ENCODE peak calls at places on chromosomes 11 and 22, in nine cellular contexts. One of them, this sample, is unnamed.

GRCh38 chr22:35542157-35542971 is 1.7 kb downstream of the RASD2 start:
- DNase-seq in NCI-H524: no peak
- DNase-seq in BE2C: no peak
- DNase-seq in SW480: no peak
- DNase-seq in keratinocyte: no peak
- DNase-seq in NCI-H1436 treated with DMSO at 0.1 percent for 48 hours: no peak
- DNase-seq in amniotic stem cell: no peak
- DNase-seq in brain pericyte: no peak
- DNase-seq in cerebellum: no peak
- DNase-seq in this sample: no peak

GRCh38 chr11:68052137-68052873 is 13.5 kb downstream of the TCIRG1 start:
- DNase-seq in NCI-H524: no peak
- DNase-seq in NCI-H1436 treated with DMSO at 0.1 percent for 48 hours: no peak
- DNase-seq in cerebellum: no peak
- DNase-seq in SW480: no peak
- DNase-seq in BE2C: peak; percentile 8
- DNase-seq in brain pericyte: no peak
- DNase-seq in amniotic stem cell: no peak
- DNase-seq in keratinocyte: no peak
- DNase-seq in this sample: no peak

GRCh38 chr22:39489094-39490068 is 12.7 kb upstream of the MIEF1 start:
- DNase-seq in BE2C: no peak
- DNase-seq in keratinocyte: no peak
- DNase-seq in amniotic stem cell: no peak
- DNase-seq in cerebellum: no peak
- DNase-seq in NCI-H524: no peak
- DNase-seq in SW480: no peak
- DNase-seq in brain pericyte: no peak
- DNase-seq in NCI-H1436 treated with DMSO at 0.1 percent for 48 hours: no peak
- DNase-seq in this sample: no peak

GRCh38 chr11:118957549-118957948 is 1.5 kb downstream of the UPK2 start:
- DNase-seq in cerebellum: no peak
- DNase-seq in brain pericyte: no peak
- DNase-seq in BE2C: no peak
- DNase-seq in keratinocyte: no peak
- DNase-seq in NCI-H524: no peak
- DNase-seq in amniotic stem cell: no peak
- DNase-seq in SW480: no peak
- DNase-seq in NCI-H1436 treated with DMSO at 0.1 percent for 48 hours: no peak
- DNase-seq in this sample: no peak

GRCh38 chr11:1345752-1346513 is 36.5 kb upstream of the TOLLIP start:
- DNase-seq in cerebellum: no peak
- DNase-seq in brain pericyte: no peak
- DNase-seq in amniotic stem cell: no peak
- DNase-seq in keratinocyte: no peak
- DNase-seq in NCI-H524: no peak
- DNase-seq in SW480: no peak
- DNase-seq in NCI-H1436 treated with DMSO at 0.1 percent for 48 hours: no peak
- DNase-seq in BE2C: no peak
- DNase-seq in this sample: no peak

GRCh38 chr22:32776800-32777199 is 24.7 kb upstream of the TIMP3 start:
- DNase-seq in keratinocyte: no peak
- DNase-seq in BE2C: no peak
- DNase-seq in cerebellum: no peak
- DNase-seq in NCI-H524: no peak
- DNase-seq in NCI-H1436 treated with DMSO at 0.1 percent for 48 hours: no peak
- DNase-seq in SW480: no peak
- DNase-seq in brain pericyte: no peak
- DNase-seq in amniotic stem cell: no peak
- DNase-seq in this sample: no peak

GRCh38 chr11:6258571-6258998 is 1.1 kb upstream of the CCKBR start:
- DNase-seq in brain pericyte: no peak
- DNase-seq in amniotic stem cell: no peak
- DNase-seq in NCI-H524: peak; percentile 36
- DNase-seq in cerebellum: peak; percentile 51
- DNase-seq in BE2C: no peak
- DNase-seq in keratinocyte: no peak
- DNase-seq in NCI-H1436 treated with DMSO at 0.1 percent for 48 hours: no peak
- DNase-seq in SW480: no peak
- DNase-seq in this sample: no peak

GRCh38 chr11:14687943-14688627 is 44.5 kb downstream of the PDE3B start:
- DNase-seq in BE2C: no peak
- DNase-seq in keratinocyte: no peak
- DNase-seq in NCI-H524: no peak
- DNase-seq in brain pericyte: no peak
- DNase-seq in cerebellum: no peak
- DNase-seq in SW480: no peak
- DNase-seq in NCI-H1436 treated with DMSO at 0.1 percent for 48 hours: peak; percentile 33
- DNase-seq in amniotic stem cell: no peak
- DNase-seq in this sample: no peak

GRCh38 chr11:117220568-117220967 is 11.3 kb downstream of the PCSK7 start:
- DNase-seq in brain pericyte: no peak
- DNase-seq in keratinocyte: no peak
- DNase-seq in NCI-H1436 treated with DMSO at 0.1 percent for 48 hours: no peak
- DNase-seq in BE2C: no peak
- DNase-seq in NCI-H524: no peak
- DNase-seq in SW480: no peak
- DNase-seq in amniotic stem cell: no peak
- DNase-seq in cerebellum: no peak
- DNase-seq in this sample: no peak

GRCh38 chr11:126268361-126268707 is 361 bp downstream of the SRPRA start:
- DNase-seq in NCI-H1436 treated with DMSO at 0.1 percent for 48 hours: no peak
- DNase-seq in keratinocyte: no peak
- DNase-seq in cerebellum: no peak
- DNase-seq in BE2C: no peak
- DNase-seq in brain pericyte: no peak
- DNase-seq in SW480: peak; percentile 22
- DNase-seq in amniotic stem cell: no peak
- DNase-seq in NCI-H524: no peak
- DNase-seq in this sample: no peak

GRCh38 chr11:57761301-57762234 is at the start of gene CTNND1:
- DNase-seq in NCI-H1436 treated with DMSO at 0.1 percent for 48 hours: no peak
- DNase-seq in SW480: peak; percentile 98
- DNase-seq in keratinocyte: peak; percentile 64
- DNase-seq in NCI-H524: peak; percentile 84
- DNase-seq in amniotic stem cell: peak; percentile 95
- DNase-seq in BE2C: peak; percentile 79
- DNase-seq in brain pericyte: peak; percentile 88
- DNase-seq in cerebellum: peak; percentile 94
- DNase-seq in this sample: peak; percentile 88

GRCh38 chr11:43693731-43694130 is 13.2 kb downstream of the HSD17B12 start:
- DNase-seq in NCI-H1436 treated with DMSO at 0.1 percent for 48 hours: no peak
- DNase-seq in SW480: no peak
- DNase-seq in brain pericyte: no peak
- DNase-seq in amniotic stem cell: no peak
- DNase-seq in BE2C: no peak
- DNase-seq in NCI-H524: no peak
- DNase-seq in keratinocyte: no peak
- DNase-seq in cerebellum: no peak
- DNase-seq in this sample: no peak

GRCh38 chr11:66846671-66847091 is 3.4 kb downstream of the RCE1 start:
- DNase-seq in amniotic stem cell: no peak
- DNase-seq in NCI-H524: no peak
- DNase-seq in cerebellum: no peak
- DNase-seq in SW480: no peak
- DNase-seq in brain pericyte: no peak
- DNase-seq in NCI-H1436 treated with DMSO at 0.1 percent for 48 hours: no peak
- DNase-seq in BE2C: no peak
- DNase-seq in keratinocyte: no peak
- DNase-seq in this sample: no peak

GRCh38 chr11:119481667-119482400 is 58.9 kb upstream of the THY1 start:
- DNase-seq in NCI-H1436 treated with DMSO at 0.1 percent for 48 hours: no peak
- DNase-seq in keratinocyte: no peak
- DNase-seq in NCI-H524: no peak
- DNase-seq in BE2C: peak; percentile 29
- DNase-seq in cerebellum: peak; percentile 12
- DNase-seq in SW480: no peak
- DNase-seq in amniotic stem cell: no peak
- DNase-seq in brain pericyte: no peak
- DNase-seq in this sample: no peak

GRCh38 chr11:67248653-67249052 is 17.6 kb upstream of the GRK2 start:
- DNase-seq in brain pericyte: no peak
- DNase-seq in cerebellum: no peak
- DNase-seq in amniotic stem cell: no peak
- DNase-seq in BE2C: no peak
- DNase-seq in keratinocyte: peak; percentile 79
- DNase-seq in NCI-H524: no peak
- DNase-seq in NCI-H1436 treated with DMSO at 0.1 percent for 48 hours: no peak
- DNase-seq in SW480: no peak
- DNase-seq in this sample: no peak

GRCh38 chr11:10864688-10865087 is 6.8 kb upstream of the ZBED5 start:
- DNase-seq in BE2C: no peak
- DNase-seq in brain pericyte: no peak
- DNase-seq in cerebellum: no peak
- DNase-seq in NCI-H524: no peak
- DNase-seq in amniotic stem cell: no peak
- DNase-seq in NCI-H1436 treated with DMSO at 0.1 percent for 48 hours: no peak
- DNase-seq in SW480: no peak
- DNase-seq in keratinocyte: no peak
- DNase-seq in this sample: no peak

GRCh38 chr11:62054484-62055121 is 69.2 kb upstream of the INCENP start:
- DNase-seq in amniotic stem cell: peak; percentile 12
- DNase-seq in SW480: peak; percentile 90
- DNase-seq in BE2C: peak; percentile 5
- DNase-seq in keratinocyte: no peak
- DNase-seq in NCI-H524: peak; percentile 17
- DNase-seq in brain pericyte: no peak
- DNase-seq in NCI-H1436 treated with DMSO at 0.1 percent for 48 hours: peak; percentile 52
- DNase-seq in cerebellum: no peak
- DNase-seq in this sample: peak; percentile 14

GRCh38 chr11:7245341-7245740 is 6.4 kb upstream of the SYT9 start:
- DNase-seq in cerebellum: no peak
- DNase-seq in brain pericyte: no peak
- DNase-seq in BE2C: no peak
- DNase-seq in amniotic stem cell: no peak
- DNase-seq in SW480: no peak
- DNase-seq in keratinocyte: no peak
- DNase-seq in NCI-H524: no peak
- DNase-seq in NCI-H1436 treated with DMSO at 0.1 percent for 48 hours: no peak
- DNase-seq in this sample: no peak

GRCh38 chr11:122491486-122491885 is 164.0 kb upstream of the UBASH3B start:
- DNase-seq in amniotic stem cell: no peak
- DNase-seq in brain pericyte: no peak
- DNase-seq in BE2C: no peak
- DNase-seq in keratinocyte: peak; percentile 30
- DNase-seq in NCI-H1436 treated with DMSO at 0.1 percent for 48 hours: no peak
- DNase-seq in NCI-H524: no peak
- DNase-seq in cerebellum: no peak
- DNase-seq in SW480: no peak
- DNase-seq in this sample: no peak

GRCh38 chr11:119481021-119481666 is 58.2 kb upstream of the THY1 start:
- DNase-seq in NCI-H1436 treated with DMSO at 0.1 percent for 48 hours: peak; percentile 94
- DNase-seq in brain pericyte: peak; percentile 76
- DNase-seq in amniotic stem cell: peak; percentile 89
- DNase-seq in BE2C: peak; percentile 94
- DNase-seq in keratinocyte: peak; percentile 42
- DNase-seq in cerebellum: peak; percentile 86
- DNase-seq in SW480: peak; percentile 88
- DNase-seq in NCI-H524: peak; percentile 17
- DNase-seq in this sample: peak; percentile 94

GRCh38 chr11:2317354-2318050 is 15.7 kb downstream of the TSPAN32 start:
- DNase-seq in brain pericyte: no peak
- DNase-seq in amniotic stem cell: no peak
- DNase-seq in keratinocyte: no peak
- DNase-seq in SW480: no peak
- DNase-seq in NCI-H524: no peak
- DNase-seq in BE2C: no peak
- DNase-seq in cerebellum: no peak
- DNase-seq in NCI-H1436 treated with DMSO at 0.1 percent for 48 hours: no peak
- DNase-seq in this sample: no peak

GRCh38 chr11:77113382-77114088 is 10.9 kb downstream of the OMP start:
- DNase-seq in cerebellum: peak; percentile 42
- DNase-seq in amniotic stem cell: no peak
- DNase-seq in NCI-H524: no peak
- DNase-seq in brain pericyte: no peak
- DNase-seq in SW480: no peak
- DNase-seq in keratinocyte: no peak
- DNase-seq in NCI-H1436 treated with DMSO at 0.1 percent for 48 hours: no peak
- DNase-seq in BE2C: peak; percentile 67
- DNase-seq in this sample: no peak

GRCh38 chr11:120794748-120795147 is 229.2 kb upstream of the TBCEL start:
- DNase-seq in NCI-H524: no peak
- DNase-seq in SW480: no peak
- DNase-seq in keratinocyte: no peak
- DNase-seq in cerebellum: no peak
- DNase-seq in NCI-H1436 treated with DMSO at 0.1 percent for 48 hours: no peak
- DNase-seq in BE2C: no peak
- DNase-seq in amniotic stem cell: no peak
- DNase-seq in brain pericyte: no peak
- DNase-seq in this sample: no peak

This sample was measured in NCI-H2107.